ENCODE peak calls at places on chromosomes 3 and 15, in six cellular contexts. G, Z, W, I, O and F are unnamed samples.

GRCh38 chr3:159854500-159855124 is 134.0 kb upstream of the IL12A start:
- DNase-seq in G (peak), I (no peak), Z (no peak), O (peak), W (peak), F (no peak)

GRCh38 chr3:73762855-73763254 is 138.1 kb upstream of the PDZRN3 start:
- DNase-seq in W (no peak), Z (no peak), O (no peak), G (no peak), I (peak), F (no peak)

GRCh38 chr3:48536787-48537186 is 19.8 kb downstream of the PFKFB4 start:
- DNase-seq in W (no peak), I (no peak), Z (no peak), G (no peak), O (no peak), F (no peak)

GRCh38 chr3:126414961-126415660 is 20.4 kb downstream of the CFAP100 start:
- DNase-seq in G (no peak), I (no peak), Z (peak), W (no peak), O (no peak), F (no peak)

GRCh38 chr15:96887730-96888129 is 557.2 kb downstream of the NR2F2 start:
- DNase-seq in W (no peak), G (no peak), O (peak), Z (no peak), I (no peak), F (no peak)

GRCh38 chr3:57778499-57778898 is 22.4 kb downstream of the SLMAP start:
- DNase-seq in O (no peak), W (no peak), Z (no peak), G (no peak), I (no peak), F (no peak)

GRCh38 chr3:49173792-49174170 is 2.4 kb downstream of the KLHDC8B start:
- DNase-seq in G (no peak), O (peak), Z (no peak), I (no peak), W (no peak), F (no peak)

GRCh38 chr3:172129868-172130751 is 90.7 kb downstream of the FNDC3B start:
- DNase-seq in I (no peak), G (peak), W (peak), O (peak), Z (peak), F (no peak)

GRCh38 chr3:185152433-185153169 is at the start of gene C3orf70:
- DNase-seq in I (peak), Z (peak), G (peak), O (peak), W (no peak), F (peak)

GRCh38 chr3:188658606-188659005 is 504.6 kb downstream of the LPP start:
- DNase-seq in W (no peak), O (no peak), Z (no peak), G (no peak), I (no peak), F (no peak)

GRCh38 chr15:38912067-38912466 is 347.5 kb upstream of the RASGRP1 start:
- DNase-seq in I (no peak), O (no peak), Z (no peak), G (no peak), W (no peak), F (no peak)

GRCh38 chr3:23130406-23130805 is 72.7 kb upstream of the UBE2E2 start:
- DNase-seq in I (no peak), W (no peak), G (no peak), Z (no peak), O (no peak), F (no peak)

GRCh38 chr3:139935866-139936817 is 1.2 kb downstream of the CLSTN2 start:
- DNase-seq in Z (peak), W (no peak), O (peak), G (no peak), I (peak), F (peak)

GRCh38 chr3:139935071-139935865 is at the start of gene CLSTN2:
- DNase-seq in G (peak), I (peak), W (no peak), Z (peak), O (peak), F (peak)

GRCh38 chr3:139939681-139940190 is 4.8 kb downstream of the CLSTN2 start:
- DNase-seq in O (no peak), G (no peak), I (no peak), Z (no peak), W (no peak), F (no peak)

GRCh38 chr3:139940622-139941021 is 5.6 kb downstream of the CLSTN2 start:
- DNase-seq in W (no peak), Z (no peak), I (no peak), O (no peak), G (no peak), F (no peak)

DNA sequence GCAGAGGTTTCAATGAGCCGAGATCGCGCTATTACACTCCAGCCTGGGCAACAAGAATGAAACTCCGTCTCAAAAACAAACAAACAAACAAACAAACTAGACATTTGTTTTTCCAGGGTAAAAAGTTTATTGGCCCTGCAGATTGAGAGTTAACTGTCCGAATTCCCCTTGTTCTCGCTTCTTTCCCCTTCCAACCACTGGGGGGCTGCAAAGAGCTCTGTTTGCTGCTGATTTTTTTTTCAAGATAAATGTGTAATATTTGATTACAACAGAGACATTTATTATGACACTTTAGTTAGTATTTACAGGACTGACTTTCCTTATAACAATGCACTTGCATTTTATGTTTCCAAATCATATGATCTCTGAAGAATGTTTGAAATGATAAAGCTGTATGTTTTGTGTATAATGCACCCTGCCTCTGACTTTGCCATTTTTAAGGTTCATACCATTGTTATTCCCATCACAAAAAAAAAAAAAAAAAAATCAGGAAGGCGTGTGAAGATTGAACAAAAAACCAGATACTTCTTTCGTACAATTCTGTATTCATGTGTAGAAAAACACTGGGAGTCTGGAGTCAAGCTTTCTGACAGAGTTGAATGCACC is 2.8 kb downstream of the CLSTN2 start:
- DNase-seq in I (peak), O (peak), W (peak), G (peak), Z (peak), F (peak)
- TF ChIP-seq CTCF in I (peak), O (peak), W (peak), G (peak), Z (no peak), F (peak)

DNA sequence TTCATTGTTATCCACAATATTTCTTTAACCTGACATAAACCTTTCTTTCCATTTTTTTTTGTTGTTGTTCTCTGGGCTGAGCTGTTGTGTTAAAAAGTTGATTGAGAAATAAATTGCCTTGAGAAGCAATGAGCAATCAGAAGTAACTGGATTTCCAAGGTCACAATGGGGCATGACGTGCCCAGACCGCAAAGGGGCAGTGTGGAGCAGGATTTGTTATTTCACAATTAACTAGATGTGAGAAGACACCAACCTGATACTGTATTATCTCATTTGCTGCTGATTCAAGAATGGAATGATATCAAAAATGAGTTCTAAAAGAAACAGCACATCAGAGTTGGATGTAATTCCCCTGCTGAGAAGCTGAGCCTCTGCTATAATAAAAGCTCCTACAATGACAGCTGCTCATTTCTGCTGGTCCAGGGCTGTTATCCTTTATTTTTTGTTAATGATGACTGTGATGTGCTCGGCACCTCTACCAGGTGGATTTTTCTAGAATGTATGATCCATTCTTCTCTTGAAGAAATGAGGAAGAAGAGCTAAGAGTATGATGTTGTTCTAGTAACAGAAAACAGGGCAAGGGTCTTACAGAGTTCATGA is 28.1 kb downstream of the CPNE4 start:
- DNase-seq in O (peak), Z (peak), G (peak), I (peak), W (no peak), F (peak)
- TF ChIP-seq CTCF in O (peak), Z (no peak), G (peak), I (peak), W (peak), F (peak)

GRCh38 chr15:42719051-42719450 is 17.9 kb downstream of the CDAN1 start:
- DNase-seq in Z (no peak), W (no peak), G (no peak), I (no peak), O (no peak), F (no peak)
- TF ChIP-seq CTCF in Z (no peak), W (no peak), G (no peak), I (no peak), O (no peak), F (no peak)

DNA sequence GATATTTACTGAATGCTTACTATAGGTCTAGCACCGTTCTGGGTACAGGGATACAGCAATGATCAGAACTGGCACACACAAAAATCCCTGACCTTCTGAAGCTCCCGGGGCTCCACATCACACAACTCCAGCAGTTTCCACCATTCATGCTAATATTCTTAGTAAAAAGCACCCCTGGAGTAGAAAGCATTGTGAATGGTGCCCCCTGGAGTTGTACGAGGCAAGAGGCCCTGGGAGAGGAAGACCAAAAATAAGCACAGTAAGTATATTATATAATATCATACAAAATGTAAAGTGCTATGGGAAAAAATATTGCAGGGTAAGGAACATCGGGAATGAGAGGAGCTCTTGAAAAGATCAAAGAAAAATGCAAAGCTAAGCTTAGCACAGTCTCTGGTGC is 790 bp upstream of the SRGAP3 start:
- DNase-seq in Z (no peak), O (no peak), G (no peak), I (peak), W (no peak), F (no peak)
- TF ChIP-seq CTCF in Z (no peak), O (peak), G (peak), I (peak), W (peak), F (peak)

DNA sequence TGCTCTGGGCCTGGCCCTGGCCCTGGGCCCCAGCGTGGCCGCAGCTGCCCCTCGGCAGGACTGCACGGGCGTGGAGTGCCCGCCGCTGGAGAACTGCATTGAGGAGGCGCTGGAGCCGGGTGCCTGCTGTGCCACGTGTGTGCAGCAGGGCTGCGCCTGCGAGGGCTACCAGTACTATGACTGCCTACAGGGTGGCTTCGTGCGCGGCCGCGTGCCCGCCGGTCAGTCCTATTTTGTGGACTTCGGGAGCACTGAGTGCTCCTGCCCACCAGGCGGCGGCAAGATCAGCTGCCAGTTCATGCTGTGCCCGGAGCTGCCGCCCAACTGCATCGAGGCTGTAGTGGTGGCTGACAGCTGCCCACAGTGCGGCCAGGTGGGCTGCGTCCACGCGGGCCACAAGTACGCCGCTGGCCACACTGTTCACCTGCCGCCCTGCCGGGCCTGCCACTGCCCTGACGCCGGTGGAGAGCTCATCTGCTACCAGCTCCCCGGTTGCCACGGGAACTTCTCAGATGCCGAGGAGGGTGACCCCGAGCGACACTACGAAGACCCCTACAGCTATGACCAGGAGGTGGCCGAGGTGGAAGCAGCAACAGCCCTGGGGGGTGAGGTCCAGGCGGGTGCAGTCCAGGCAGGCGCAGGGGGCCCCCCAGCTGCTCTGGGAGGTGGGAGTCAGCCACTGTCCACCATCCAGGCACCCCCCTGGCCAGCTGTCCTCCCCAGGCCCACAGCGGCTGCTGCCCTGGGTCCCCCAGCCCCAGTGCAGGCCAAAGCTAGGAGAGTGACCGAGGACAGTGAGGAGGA is 21.7 kb downstream of the FBLN2 start:
- DNase-seq in W (no peak), I (no peak), Z (no peak), G (peak), O (no peak), F (no peak)
- TF ChIP-seq CTCF in W (no peak), I (no peak), Z (no peak), G (no peak), O (no peak), F (no peak)

DNA sequence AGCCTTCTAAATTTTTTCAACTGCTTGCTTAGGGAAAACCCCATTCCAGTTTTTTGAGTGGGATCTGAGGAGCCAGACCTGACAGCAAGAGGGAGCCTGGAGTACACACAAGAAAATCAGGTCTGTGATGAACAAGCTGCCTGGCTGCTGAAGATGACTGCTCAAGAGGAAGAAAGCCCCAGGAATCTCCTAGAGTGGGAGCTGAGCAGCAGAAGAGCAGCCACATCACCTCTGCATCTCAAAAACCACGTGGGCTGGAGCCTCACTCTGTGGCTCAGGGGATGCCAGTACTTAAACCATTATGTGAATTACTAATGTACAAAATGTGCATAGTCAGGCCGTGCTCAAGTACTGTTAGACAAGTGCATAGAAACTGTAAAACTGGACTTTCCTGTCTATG is 52.4 kb downstream of the SLC9A9 start:
- DNase-seq in O (no peak), Z (no peak), W (no peak), I (no peak), G (no peak), F (no peak)
- TF ChIP-seq CTCF in O (peak), Z (no peak), W (peak), I (no peak), G (no peak), F (no peak)

GRCh38 chr3:54171951-54172350 is 49.6 kb downstream of the CACNA2D3 start:
- DNase-seq in I (no peak), Z (peak), O (no peak), W (no peak), G (no peak), F (no peak)
- TF ChIP-seq CTCF in I (no peak), Z (no peak), O (no peak), W (no peak), G (no peak), F (no peak)

GRCh38 chr15:66080791-66081475 is 172.6 kb downstream of the MEGF11 start:
- DNase-seq in G (peak), I (peak), W (peak), Z (no peak), O (peak), F (no peak)
- TF ChIP-seq CTCF in G (peak), I (peak), W (no peak), Z (no peak), O (peak), F (no peak)

DNA sequence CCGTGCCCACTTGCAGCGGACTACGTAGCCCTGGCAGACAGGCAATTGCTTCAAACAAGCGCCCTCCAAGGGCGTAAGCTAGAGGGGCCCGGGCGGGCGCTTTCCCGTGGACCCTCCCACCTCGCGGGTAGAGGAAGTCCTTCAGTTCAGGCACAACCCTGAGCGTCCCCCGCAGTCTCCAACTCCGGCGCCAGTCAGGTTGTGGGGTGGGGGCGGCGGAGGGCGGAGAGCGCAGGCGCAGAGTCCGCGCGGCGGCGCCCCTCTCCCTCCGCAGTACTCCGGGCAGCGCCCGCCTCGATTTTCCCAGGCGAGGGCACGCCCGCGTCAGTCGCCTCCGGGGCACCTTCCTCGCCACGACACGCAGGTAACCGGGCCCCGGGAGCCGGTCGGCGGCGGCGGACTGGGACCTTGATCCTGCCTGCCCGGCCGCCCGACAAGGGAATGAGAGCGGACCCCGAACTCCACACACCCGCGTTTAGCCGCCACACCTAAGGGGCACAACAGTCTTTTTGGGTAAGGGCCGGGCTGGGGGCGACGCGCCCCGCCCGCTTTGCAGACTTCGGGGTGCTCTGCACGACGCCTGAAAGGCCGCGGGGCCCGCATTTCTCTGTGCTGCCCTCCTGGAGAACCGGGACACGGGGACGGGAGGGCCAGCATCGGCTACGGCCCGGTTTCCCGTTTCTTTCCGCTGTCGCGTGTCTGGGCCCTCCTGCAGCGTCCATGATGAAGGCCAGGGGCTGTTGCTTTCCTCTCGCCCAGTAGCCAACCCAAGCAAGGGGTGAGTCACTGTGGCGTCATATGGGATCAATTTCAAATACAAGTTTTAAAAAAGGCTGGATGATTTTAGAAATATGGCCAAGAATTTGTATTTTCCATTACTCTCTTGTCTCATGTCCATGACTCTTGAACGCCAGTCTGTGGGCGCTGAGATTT is at the start of gene SLC35G2:
- DNase-seq in W (no peak), Z (peak), G (peak), I (peak), O (peak), F (peak)
- TF ChIP-seq CTCF in W (peak), Z (no peak), G (no peak), I (no peak), O (no peak), F (no peak)

GRCh38 chr3:157204431-157204830 is 44.5 kb upstream of the CCNL1 start:
- DNase-seq in Z (no peak), I (peak), O (no peak), G (peak), W (peak), F (no peak)
- TF ChIP-seq CTCF in Z (no peak), I (peak), O (peak), G (peak), W (peak), F (peak)